ENCODE peak calls at places on chromosomes 12 and 14, in six cellular contexts. N, K, U, V, C and S are unnamed samples.

GRCh38 chr12:53569174-53569557 is 57.0 kb downstream of the ATF7 start:
- DNase-seq in N (no peak), K (peak), U (peak), V (no peak), C (no peak), S (no peak)

GRCh38 chr12:6871052-6871957 is 1.8 kb downstream of the SPSB2 start:
- DNase-seq in N (peak), K (no peak), U (no peak), V (no peak), C (no peak), S (no peak)

GRCh38 chr14:83975435-83976222 is 1554.3 kb upstream of the FLRT2 start:
- DNase-seq in N (no peak), K (peak), U (no peak), V (peak), C (no peak), S (no peak)

GRCh38 chr14:90567191-90567590 is 170.4 kb downstream of the CALM1 start:
- DNase-seq in N (no peak), K (no peak), U (no peak), V (no peak), C (no peak), S (no peak)

GRCh38 chr12:98698603-98699463 is 53.7 kb downstream of the APAF1 start:
- DNase-seq in N (no peak), K (peak), U (peak), V (peak), C (peak), S (peak)

GRCh38 chr14:71166434-71166833 is 259.2 kb downstream of the PCNX1 start:
- DNase-seq in N (no peak), K (peak), U (peak), V (no peak), C (peak), S (no peak)

GRCh38 chr12:123761841-123762714 is at the start of gene DNAH10:
- DNase-seq in N (peak), K (peak), U (no peak), V (no peak), C (no peak), S (no peak)

GRCh38 chr14:89417469-89418225 is 614 bp upstream of the FOXN3 start:
- DNase-seq in N (peak), K (peak), U (no peak), V (peak), C (no peak), S (peak)

GRCh38 chr12:111298583-111299436 is 70.1 kb downstream of the PHETA1 start:
- DNase-seq in N (no peak), K (peak), U (peak), V (peak), C (no peak), S (no peak)

GRCh38 chr14:63951429-63951828 is 98.6 kb downstream of the SYNE2 start:
- DNase-seq in N (no peak), K (no peak), U (no peak), V (no peak), C (no peak), S (no peak)

GRCh38 chr12:91947459-91947858 is 198.2 kb downstream of the BTG1 start:
- DNase-seq in N (no peak), K (no peak), U (no peak), V (no peak), C (no peak), S (no peak)

GRCh38 chr14:40697221-40697620 is 909.5 kb upstream of the LRFN5 start:
- DNase-seq in N (no peak), K (no peak), U (no peak), V (no peak), C (no peak), S (no peak)

GRCh38 chr14:99540196-99541032 is 59.2 kb downstream of the CCNK start:
- DNase-seq in N (no peak), K (no peak), U (no peak), V (no peak), C (no peak), S (no peak)

GRCh38 chr12:58931518-58931917 is 11.2 kb upstream of the LRIG3 start:
- DNase-seq in N (no peak), K (no peak), U (no peak), V (no peak), C (no peak), S (no peak)
- TF ChIP-seq CTCF in N (no peak), K (peak), U (no peak), V (no peak), C (no peak), S (no peak)

GRCh38 chr12:109310247-109311125 is 1.4 kb upstream of the FOXN4 start:
- DNase-seq in N (no peak), K (no peak), U (no peak), V (no peak), C (no peak), S (no peak)
- H3K4me3 ChIP-seq in N (peak), K (peak), U (no peak), V (peak), C (no peak), S (peak)

DNA sequence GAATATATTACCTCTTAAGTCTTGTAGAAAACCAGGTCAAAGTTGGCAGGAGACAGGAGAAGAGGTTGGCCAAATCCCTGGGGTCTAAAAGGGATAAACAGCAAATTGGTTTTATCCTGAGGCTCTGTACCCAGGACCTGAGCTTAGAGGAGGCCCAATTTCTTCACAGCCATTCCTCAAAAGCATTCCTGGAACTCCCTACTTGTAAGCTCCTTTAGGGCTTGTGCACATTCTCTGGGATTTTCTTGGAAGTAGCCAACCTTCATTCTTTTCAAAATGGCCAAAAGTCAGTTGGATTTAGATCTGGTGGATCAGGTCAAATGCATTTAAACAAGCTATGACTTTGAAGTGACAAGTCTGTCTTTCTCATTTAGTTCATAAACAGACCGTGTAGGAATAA is 152.1 kb upstream of the PLXNC1 start:
- DNase-seq in N (no peak), K (no peak), U (no peak), V (no peak), C (no peak), S (no peak)
- TF ChIP-seq CTCF in N (no peak), K (no peak), U (no peak), V (no peak), C (no peak), S (no peak)

GRCh38 chr12:81835783-81836182 is 76.6 kb upstream of the PPFIA2 start:
- DNase-seq in N (no peak), K (no peak), U (no peak), V (no peak), C (no peak), S (no peak)
- H3K4me3 ChIP-seq in N (no peak), K (no peak), U (no peak), V (no peak), C (no peak), S (no peak)

DNA sequence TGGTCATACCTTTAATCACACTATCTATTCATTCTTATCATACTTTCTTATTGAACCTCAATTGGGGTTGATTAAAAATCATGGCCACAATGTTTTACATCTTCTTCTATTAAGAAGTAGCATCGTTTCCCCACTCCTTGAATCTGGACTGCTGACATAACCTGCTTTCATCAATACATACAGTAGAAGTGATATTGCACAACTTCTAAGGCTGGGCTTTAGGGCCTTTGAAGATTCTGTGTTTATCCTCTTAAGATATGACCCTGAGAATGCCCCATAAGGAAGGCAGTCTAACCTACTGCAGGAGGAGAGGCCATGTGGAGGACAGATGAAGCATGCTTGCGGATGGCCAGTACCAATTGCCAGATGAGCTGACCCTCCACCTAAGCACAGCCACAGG is 1142.8 kb upstream of the SEL1L start:
- DNase-seq in N (no peak), K (no peak), U (no peak), V (no peak), C (no peak), S (no peak)
- TF ChIP-seq CTCF in N (no peak), K (no peak), U (no peak), V (no peak), C (no peak), S (no peak)